ENCODE peak calls at places on chromosomes 13 and 19, in four cellular contexts. Y is activated CD4-positive, alpha-beta T cell treated with anti-CD3 and anti-CD28 coated beads, Interleukin-2, amount 50 U/mL, for 48 hours; E is HS-27A; O is dermis microvascular lymphatic vessel endothelial cell. K is an unnamed sample.

GRCh38 chr19:3249408-3249807 is 24.9 kb downstream of the CELF5 start:
- DNase-seq in Y (peak), E (no peak), O (no peak), K (no peak)

GRCh38 chr19:42122691-42123607 is 9.3 kb downstream of the POU2F2 start:
- DNase-seq in Y (peak), E (no peak), O (no peak), K (no peak)

GRCh38 chr13:40109324-40109958 is 454.0 kb downstream of the COG6 start:
- DNase-seq in Y (peak), E (no peak), O (no peak), K (no peak)

GRCh38 chr13:49210669-49211068 is 9.5 kb upstream of the MLNR start:
- DNase-seq in Y (no peak), E (no peak), O (no peak), K (no peak)

GRCh38 chr13:56528040-56528760 is 612.5 kb upstream of the PRR20A start:
- DNase-seq in Y (no peak), E (no peak), O (no peak), K (no peak)

GRCh38 chr13:101576452-101576851 is 124.0 kb downstream of the ITGBL1 start:
- DNase-seq in Y (no peak), E (no peak), O (no peak), K (no peak)

GRCh38 chr13:26482451-26483197 is 74.9 kb upstream of the WASF3 start:
- DNase-seq in Y (peak), E (no peak), O (peak), K (peak)

GRCh38 chr13:70579941-70580340 is 471.7 kb upstream of the KLHL1 start:
- DNase-seq in Y (no peak), E (no peak), O (no peak), K (no peak)

GRCh38 chr19:10747271-10747670 is 29.4 kb downstream of the DNM2 start:
- DNase-seq in Y (no peak), E (no peak), O (no peak), K (no peak)

GRCh38 chr13:102721800-102722231 is 27.0 kb upstream of the METTL21C start:
- DNase-seq in Y (no peak), E (no peak), O (peak), K (peak)

GRCh38 chr13:114334305-114335053 is 20.2 kb downstream of the CHAMP1 start:
- DNase-seq in Y (no peak), E (no peak), O (no peak), K (no peak)

GRCh38 chr13:46211521-46212351 is at the start of gene LRRC63:
- DNase-seq in Y (peak), E (no peak), O (no peak), K (peak)